ENCODE peak calls at places on chromosome 18, in nine cellular contexts. V, I, T, N, C, S, K, J and E are unnamed samples. For H3K27me3, the result is how much of the 10 kb centered on the place peaks cover.

GRCh38 chr18:53698907-53699306 is 525.6 kb downstream of the MBD2 start:
- ATAC-seq in V (no peak), I (peak), T (no peak), N (no peak), C (peak), S (peak), K (peak), J (peak), E (no peak)

GRCh38 chr18:13276530-13277520 is 58.3 kb downstream of the LDLRAD4 start:
- ATAC-seq in V (no peak), I (no peak), T (no peak), N (no peak), C (no peak), S (no peak), K (no peak), J (no peak), E (peak)

GRCh38 chr18:74183110-74183509 is 34.8 kb downstream of the TIMM21 start:
- ATAC-seq in V (no peak), I (no peak), T (peak), N (no peak), C (no peak), S (no peak), K (no peak), J (no peak), E (no peak)

GRCh38 chr18:394997-395383 is 105.5 kb downstream of the COLEC12 start:
- ATAC-seq in V (no peak), I (peak), T (peak), N (no peak), C (peak), S (no peak), K (peak), J (peak), E (peak)

GRCh38 chr18:74163019-74163656 is 14.8 kb downstream of the TIMM21 start:
- ATAC-seq in V (no peak), I (no peak), T (no peak), N (no peak), C (no peak), S (no peak), K (no peak), J (no peak), E (no peak)

GRCh38 chr18:70553245-70553960 is 264.6 kb downstream of the SOCS6 start:
- ATAC-seq in V (no peak), I (no peak), T (no peak), N (no peak), C (no peak), S (no peak), K (no peak), J (no peak), E (no peak)

GRCh38 chr18:27378396-27379094 is 193.4 kb upstream of the CHST9 start:
- ATAC-seq in V (peak), I (peak), T (peak), N (no peak), C (no peak), S (peak), K (no peak), J (no peak), E (no peak)

GRCh38 chr18:3139406-3139805 is 80.4 kb downstream of the MYOM1 start:
- ATAC-seq in V (no peak), I (no peak), T (no peak), N (no peak), C (no peak), S (no peak), K (no peak), J (peak), E (no peak)

GRCh38 chr18:47931707-47932103 is 1.2 kb upstream of the SMAD2 start:
- ATAC-seq in V (no peak), I (peak), T (no peak), N (no peak), C (no peak), S (peak), K (no peak), J (no peak), E (no peak)

GRCh38 chr18:64052772-64053171 is 82.9 kb downstream of the SERPINB8 start:
- ATAC-seq in V (no peak), I (no peak), T (no peak), N (no peak), C (no peak), S (no peak), K (no peak), J (no peak), E (no peak)
- H3K27me3 ChIP-seq in V (under half), I (under half), T (under half), N (under half), C (under half), S (under half), K (under half), J (under half), E (under half)

GRCh38 chr18:61466736-61467135 is 133.5 kb downstream of the CDH20 start:
- ATAC-seq in V (no peak), I (no peak), T (no peak), N (no peak), C (no peak), S (no peak), K (no peak), J (no peak), E (no peak)
- H3K27me3 ChIP-seq in V (under half), I (under half), T (under half), N (under half), C (under half), S (under half), K (under half), J (under half), E (under half)

DNA sequence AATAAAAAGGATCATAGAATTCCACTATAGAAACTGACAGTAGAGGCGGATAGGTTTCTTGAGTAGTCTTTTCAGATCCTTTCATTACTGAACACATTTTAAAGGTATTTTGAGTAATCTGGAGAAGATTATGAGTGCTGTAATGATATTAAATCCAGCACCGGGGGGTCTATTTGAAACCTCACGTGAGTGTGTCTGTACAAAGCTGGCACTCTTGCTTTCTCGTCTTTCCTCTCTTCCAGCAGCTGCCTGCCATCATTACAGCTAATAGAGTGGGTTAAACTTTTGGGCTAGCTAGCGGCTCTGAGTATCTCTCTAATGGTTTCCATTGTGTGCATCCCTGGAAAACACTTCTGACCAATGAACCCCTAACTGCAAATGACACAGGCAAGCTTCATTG is 100.9 kb downstream of the HRH4 start:
- ATAC-seq in V (no peak), I (no peak), T (no peak), N (no peak), C (no peak), S (no peak), K (no peak), J (no peak), E (no peak)
- H3K27me3 ChIP-seq in V (under half), I (under half), T (under half), N (under half), C (under half), S (under half), K (under half), J (under half), E (under half)

DNA sequence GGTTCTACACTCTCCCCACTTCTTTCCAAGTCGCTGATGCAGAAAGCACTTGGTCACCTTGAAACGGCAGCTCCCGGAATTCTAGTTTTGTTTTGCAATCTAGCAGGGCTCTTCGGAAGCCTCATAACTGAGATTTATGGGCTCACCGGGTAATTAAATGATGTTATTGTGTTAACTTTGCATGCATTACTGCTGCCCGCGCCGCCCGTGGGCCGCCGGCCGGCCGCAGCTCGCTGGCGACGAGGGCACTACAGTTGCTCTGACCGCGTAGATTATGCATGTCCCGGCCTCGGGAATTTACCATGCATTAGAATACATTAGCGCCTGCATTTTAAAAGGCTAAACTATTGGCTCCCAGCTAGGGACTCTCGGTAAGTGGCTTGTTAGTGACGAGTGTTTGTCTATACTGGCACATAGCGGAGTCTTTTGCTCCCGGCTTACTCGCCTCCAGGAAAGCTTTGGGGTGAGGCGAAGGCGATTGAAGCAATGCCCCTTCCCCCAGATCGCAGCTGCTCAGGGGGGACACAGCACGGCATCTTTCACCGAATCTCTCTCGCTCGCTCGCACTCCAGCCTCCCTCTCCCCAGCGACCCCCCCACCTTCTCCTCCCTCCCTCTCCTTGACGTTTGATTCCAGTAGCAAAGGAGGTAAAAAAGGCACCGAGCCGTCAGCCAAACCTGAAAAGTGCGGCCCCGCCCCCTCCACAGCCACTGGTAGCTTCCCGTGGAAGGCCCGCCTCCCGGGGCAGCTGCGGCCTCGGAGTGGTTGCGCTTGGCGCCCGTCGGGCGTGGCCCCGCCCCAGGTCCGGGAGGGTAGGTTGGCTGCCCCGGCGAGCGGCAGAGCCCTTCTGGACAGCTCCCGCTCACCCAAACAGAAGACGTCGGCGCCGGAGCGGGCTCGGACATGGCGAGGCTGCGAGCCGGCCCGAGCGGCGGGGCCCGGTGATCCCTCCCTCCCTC is at the start of gene ONECUT2:
- ATAC-seq in V (peak), I (peak), T (peak), N (peak), C (peak), S (no peak), K (peak), J (peak), E (peak)
- H3K27me3 ChIP-seq in V (under half), I (half or more), T (half or more), N (under half), C (under half), S (under half), K (under half), J (half or more), E (half or more)

GRCh38 chr18:76149728-76150127 is 345.3 kb downstream of the ZNF516 start:
- ATAC-seq in V (no peak), I (no peak), T (no peak), N (no peak), C (no peak), S (no peak), K (no peak), J (no peak), E (no peak)
- H3K27me3 ChIP-seq in V (under half), I (under half), T (under half), N (under half), C (under half), S (under half), K (under half), J (under half), E (under half)

GRCh38 chr18:46563317-46563716 is 93.7 kb downstream of the LOXHD1 start:
- ATAC-seq in V (no peak), I (no peak), T (no peak), N (no peak), C (no peak), S (no peak), K (no peak), J (no peak), E (no peak)

GRCh38 chr18:46569211-46569610 is 87.8 kb downstream of the LOXHD1 start:
- ATAC-seq in V (no peak), I (no peak), T (no peak), N (no peak), C (no peak), S (no peak), K (no peak), J (no peak), E (no peak)

GRCh38 chr18:46567196-46567595 is 89.8 kb downstream of the LOXHD1 start:
- ATAC-seq in V (no peak), I (no peak), T (no peak), N (no peak), C (no peak), S (no peak), K (no peak), J (no peak), E (no peak)

GRCh38 chr18:46562674-46563192 is 94.3 kb downstream of the LOXHD1 start:
- ATAC-seq in V (no peak), I (no peak), T (no peak), N (no peak), C (no peak), S (no peak), K (no peak), J (no peak), E (no peak)

DNA sequence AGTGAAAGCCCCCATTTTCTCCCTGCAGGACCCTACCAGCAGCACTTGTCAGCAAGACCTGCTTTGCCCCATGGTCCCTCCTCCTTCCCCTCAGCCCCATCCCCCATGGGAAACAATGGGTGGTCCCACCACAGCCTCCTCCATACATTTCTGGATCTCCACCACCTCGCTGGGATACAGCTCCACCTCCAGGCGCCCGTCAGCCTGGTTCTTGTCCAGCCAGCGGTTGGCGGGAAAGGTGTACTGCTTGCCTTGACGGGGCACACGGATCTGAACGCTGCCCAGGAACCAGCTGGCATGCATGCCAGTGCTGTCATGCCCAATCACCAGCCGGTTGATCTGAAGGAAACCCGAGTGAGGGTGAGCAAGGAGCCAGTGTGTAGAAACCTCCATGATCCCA is 90.9 kb downstream of the LOXHD1 start:
- ATAC-seq in V (no peak), I (no peak), T (no peak), N (no peak), C (no peak), S (no peak), K (no peak), J (no peak), E (no peak)
- H3K27me3 ChIP-seq in V (under half), I (under half), T (under half), N (under half), C (under half), S (under half), K (under half), J (under half), E (under half)

DNA sequence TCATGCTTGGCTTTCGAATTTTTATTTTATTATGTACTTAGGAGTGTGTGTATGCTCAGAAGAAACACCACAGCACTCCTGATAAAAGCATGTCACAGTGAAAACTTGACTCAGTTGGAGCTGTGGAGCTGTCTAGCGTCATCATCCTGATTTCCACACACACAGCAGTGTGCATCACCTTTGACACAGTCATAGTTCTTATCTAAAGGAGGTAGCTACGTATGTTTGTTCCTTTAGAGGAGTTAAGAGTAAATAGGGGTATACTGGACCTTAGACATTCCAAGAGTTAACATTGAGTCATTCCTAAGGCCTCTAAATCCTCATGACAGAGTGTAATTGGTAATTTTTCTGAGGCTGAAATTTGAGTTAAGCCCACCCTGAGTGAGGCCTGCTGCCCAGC is 96.9 kb downstream of the PHLPP1 start:
- ATAC-seq in V (no peak), I (no peak), T (peak), N (no peak), C (no peak), S (no peak), K (no peak), J (no peak), E (no peak)
- H3K27me3 ChIP-seq in V (under half), I (under half), T (under half), N (under half), C (under half), S (under half), K (under half), J (under half), E (under half)

GRCh38 chr18:58005036-58005435 is 39.0 kb upstream of the NEDD4L start:
- ATAC-seq in V (no peak), I (no peak), T (no peak), N (no peak), C (no peak), S (no peak), K (no peak), J (no peak), E (no peak)
- H3K27me3 ChIP-seq in V (under half), I (under half), T (under half), N (under half), C (under half), S (under half), K (under half), J (under half), E (under half)

DNA sequence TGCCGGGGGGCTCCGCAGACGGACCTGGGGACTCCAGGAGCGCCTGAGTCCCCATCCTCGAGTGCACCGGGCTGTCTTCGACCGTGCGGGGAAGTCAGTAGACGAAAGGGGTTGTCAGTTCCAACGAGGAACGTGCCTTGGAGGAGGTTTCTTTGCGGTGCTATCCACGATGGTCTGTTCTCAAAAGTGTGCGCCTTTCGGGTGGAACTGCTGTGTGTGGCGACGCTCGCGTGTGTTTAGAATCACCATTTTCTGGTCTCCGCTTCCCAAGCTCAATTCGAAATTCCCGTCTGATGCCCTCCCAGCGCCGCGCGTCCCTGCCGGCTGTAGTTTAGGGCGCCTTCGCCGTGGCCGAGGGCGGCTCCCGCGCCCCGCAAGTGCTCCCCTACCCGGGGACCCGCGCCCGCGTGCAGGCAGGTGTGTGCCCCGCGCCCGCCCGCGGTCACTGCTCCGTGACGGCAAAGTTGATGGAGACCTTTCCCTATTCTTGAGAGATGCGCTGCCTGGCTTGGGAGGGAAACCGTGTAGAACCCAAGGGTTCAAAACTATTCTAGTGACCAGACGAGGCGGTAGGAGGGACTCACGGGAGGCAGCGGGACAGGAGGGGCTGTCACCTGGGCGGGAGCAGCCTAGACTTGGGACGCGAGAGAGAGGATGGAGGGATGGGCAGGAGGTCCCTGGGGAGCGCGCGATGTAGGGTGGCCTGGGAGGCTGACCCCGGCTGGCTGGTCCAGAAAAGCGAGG is 959 bp downstream of the DOK6 start:
- ATAC-seq in V (no peak), I (peak), T (peak), N (no peak), C (no peak), S (no peak), K (peak), J (no peak), E (no peak)
- H3K27me3 ChIP-seq in V (under half), I (under half), T (under half), N (under half), C (under half), S (under half), K (under half), J (under half), E (under half)

GRCh38 chr18:22387364-22387763 is 30.4 kb downstream of the CTAGE1 start:
- ATAC-seq in V (no peak), I (no peak), T (no peak), N (no peak), C (no peak), S (no peak), K (no peak), J (peak), E (no peak)
- H3K27me3 ChIP-seq in V (under half), I (under half), T (under half), N (under half), C (under half), S (under half), K (under half), J (under half), E (under half)